ENCODE peak calls at places on chromosome 13, in six cellular contexts. One of them, this sample, is unnamed.

GRCh38 chr13:32164622-32165268 is 133.2 kb downstream of the FRY start:
- DNase-seq in CD4-positive, alpha-beta T cell: no peak
- DNase-seq in AG09309: no peak
- DNase-seq in fibroblast of pulmonary artery: peak; percentile 82
- DNase-seq in GM20000: peak; percentile 11
- DNase-seq in pancreas: no peak
- DNase-seq in this sample: no peak

GRCh38 chr13:30862707-30863106 is 43.4 kb upstream of the MEDAG start:
- DNase-seq in fibroblast of pulmonary artery: no peak
- DNase-seq in CD4-positive, alpha-beta T cell: no peak
- DNase-seq in GM20000: no peak
- DNase-seq in AG09309: no peak
- DNase-seq in pancreas: peak; percentile 69
- DNase-seq in this sample: no peak

GRCh38 chr13:110158201-110158600 is 148.8 kb downstream of the COL4A1 start:
- DNase-seq in GM20000: no peak
- DNase-seq in AG09309: no peak
- DNase-seq in pancreas: no peak
- DNase-seq in fibroblast of pulmonary artery: no peak
- DNase-seq in CD4-positive, alpha-beta T cell: no peak
- DNase-seq in this sample: no peak

GRCh38 chr13:112986470-112986869 is 17.5 kb downstream of the MCF2L start:
- DNase-seq in AG09309: no peak
- DNase-seq in CD4-positive, alpha-beta T cell: no peak
- DNase-seq in GM20000: no peak
- DNase-seq in fibroblast of pulmonary artery: no peak
- DNase-seq in pancreas: peak; percentile 63
- DNase-seq in this sample: no peak

GRCh38 chr13:32894589-32895001 is 121.6 kb upstream of the KL start:
- DNase-seq in pancreas: no peak
- DNase-seq in fibroblast of pulmonary artery: peak; percentile 83
- DNase-seq in AG09309: peak; percentile 73
- DNase-seq in GM20000: no peak
- DNase-seq in CD4-positive, alpha-beta T cell: no peak
- DNase-seq in this sample: no peak

GRCh38 chr13:76890036-76890435 is 3.8 kb upstream of the KCTD12 start:
- DNase-seq in AG09309: no peak
- DNase-seq in fibroblast of pulmonary artery: peak; percentile 33
- DNase-seq in CD4-positive, alpha-beta T cell: no peak
- DNase-seq in pancreas: no peak
- DNase-seq in GM20000: no peak
- DNase-seq in this sample: no peak

GRCh38 chr13:91174886-91175501 is 172.5 kb upstream of the MIR17HG start:
- DNase-seq in GM20000: no peak
- DNase-seq in fibroblast of pulmonary artery: no peak
- DNase-seq in AG09309: no peak
- DNase-seq in pancreas: peak; percentile 43
- DNase-seq in CD4-positive, alpha-beta T cell: no peak
- DNase-seq in this sample: no peak

GRCh38 chr13:93847162-93847561 is 620.6 kb downstream of the GPC6 start:
- DNase-seq in AG09309: peak; percentile 43
- DNase-seq in GM20000: no peak
- DNase-seq in pancreas: no peak
- DNase-seq in fibroblast of pulmonary artery: peak; percentile 65
- DNase-seq in CD4-positive, alpha-beta T cell: no peak
- DNase-seq in this sample: no peak

GRCh38 chr13:24217601-24218281 is 57.2 kb downstream of the SPATA13 start:
- DNase-seq in fibroblast of pulmonary artery: peak; percentile 39
- DNase-seq in GM20000: no peak
- DNase-seq in CD4-positive, alpha-beta T cell: no peak
- DNase-seq in AG09309: no peak
- DNase-seq in pancreas: peak; percentile 75
- DNase-seq in this sample: no peak

GRCh38 chr13:78201411-78201810 is 282.8 kb upstream of the EDNRB start:
- DNase-seq in pancreas: no peak
- DNase-seq in GM20000: peak; percentile 45
- DNase-seq in AG09309: no peak
- DNase-seq in fibroblast of pulmonary artery: no peak
- DNase-seq in CD4-positive, alpha-beta T cell: no peak
- DNase-seq in this sample: no peak

GRCh38 chr13:109744512-109745051 is 41.8 kb downstream of the IRS2 start:
- DNase-seq in AG09309: no peak
- DNase-seq in CD4-positive, alpha-beta T cell: no peak
- DNase-seq in pancreas: no peak
- DNase-seq in fibroblast of pulmonary artery: peak; percentile 97
- DNase-seq in GM20000: no peak
- DNase-seq in this sample: no peak

GRCh38 chr13:111153977-111154332 is 38.8 kb downstream of the ARHGEF7 start:
- DNase-seq in GM20000: peak; percentile 60
- DNase-seq in AG09309: no peak
- DNase-seq in CD4-positive, alpha-beta T cell: peak; percentile 34
- DNase-seq in fibroblast of pulmonary artery: no peak
- DNase-seq in pancreas: no peak
- DNase-seq in this sample: no peak

GRCh38 chr13:33723772-33724435 is 94.0 kb upstream of the RFC3 start:
- DNase-seq in CD4-positive, alpha-beta T cell: peak; percentile 58
- DNase-seq in fibroblast of pulmonary artery: peak; percentile 94
- DNase-seq in pancreas: peak; percentile 49
- DNase-seq in GM20000: peak; percentile 62
- DNase-seq in AG09309: peak; percentile 64
- DNase-seq in this sample: peak; percentile 53

GRCh38 chr13:53191091-53191490 is 162.5 kb downstream of the OLFM4 start:
- DNase-seq in fibroblast of pulmonary artery: peak; percentile 4
- DNase-seq in pancreas: no peak
- DNase-seq in AG09309: no peak
- DNase-seq in CD4-positive, alpha-beta T cell: no peak
- DNase-seq in GM20000: no peak
- DNase-seq in this sample: no peak

GRCh38 chr13:106507560-106508274 is 27.7 kb downstream of the EFNB2 start:
- DNase-seq in AG09309: peak; percentile 93
- DNase-seq in CD4-positive, alpha-beta T cell: no peak
- DNase-seq in GM20000: no peak
- DNase-seq in pancreas: no peak
- DNase-seq in fibroblast of pulmonary artery: peak; percentile 96
- DNase-seq in this sample: no peak

GRCh38 chr13:29858667-29859066 is 8.2 kb upstream of the UBL3 start:
- DNase-seq in pancreas: no peak
- DNase-seq in CD4-positive, alpha-beta T cell: no peak
- DNase-seq in fibroblast of pulmonary artery: no peak
- DNase-seq in AG09309: no peak
- DNase-seq in GM20000: no peak
- DNase-seq in this sample: no peak

GRCh38 chr13:29718694-29719093 is 123.2 kb upstream of the SLC7A1 start:
- DNase-seq in pancreas: no peak
- DNase-seq in GM20000: no peak
- DNase-seq in AG09309: no peak
- DNase-seq in fibroblast of pulmonary artery: no peak
- DNase-seq in CD4-positive, alpha-beta T cell: no peak
- DNase-seq in this sample: no peak

GRCh38 chr13:106533940-106534843 is 1.3 kb downstream of the EFNB2 start:
- DNase-seq in pancreas: peak; percentile 79
- DNase-seq in GM20000: peak; percentile 38
- DNase-seq in AG09309: no peak
- DNase-seq in CD4-positive, alpha-beta T cell: peak; percentile 4
- DNase-seq in fibroblast of pulmonary artery: peak; percentile 69
- DNase-seq in this sample: no peak

GRCh38 chr13:43564941-43565340 is 221.8 kb downstream of the ENOX1 start:
- DNase-seq in GM20000: no peak
- DNase-seq in CD4-positive, alpha-beta T cell: no peak
- DNase-seq in AG09309: no peak
- DNase-seq in pancreas: no peak
- DNase-seq in fibroblast of pulmonary artery: no peak
- DNase-seq in this sample: no peak

GRCh38 chr13:113106666-113107065 is 1.1 kb downstream of the F7 start:
- DNase-seq in AG09309: no peak
- DNase-seq in pancreas: peak; percentile 77
- DNase-seq in fibroblast of pulmonary artery: no peak
- DNase-seq in CD4-positive, alpha-beta T cell: no peak
- DNase-seq in GM20000: no peak
- DNase-seq in this sample: no peak

GRCh38 chr13:45055198-45055901 is 65.0 kb upstream of the GTF2F2 start:
- DNase-seq in AG09309: peak; percentile 94
- DNase-seq in CD4-positive, alpha-beta T cell: no peak
- DNase-seq in fibroblast of pulmonary artery: peak; percentile 88
- DNase-seq in GM20000: peak; percentile 55
- DNase-seq in pancreas: no peak
- DNase-seq in this sample: no peak

GRCh38 chr13:37679043-37679442 is 80.5 kb upstream of the POSTN start:
- DNase-seq in GM20000: no peak
- DNase-seq in AG09309: no peak
- DNase-seq in fibroblast of pulmonary artery: no peak
- DNase-seq in pancreas: no peak
- DNase-seq in CD4-positive, alpha-beta T cell: no peak
- DNase-seq in this sample: no peak
- TF ChIP-seq CTCF in GM20000: no peak
- TF ChIP-seq CTCF in AG09309: peak; percentile 26
- TF ChIP-seq CTCF in fibroblast of pulmonary artery: peak; percentile 34
- TF ChIP-seq CTCF in pancreas: no peak
- TF ChIP-seq CTCF in CD4-positive, alpha-beta T cell: no peak
- TF ChIP-seq CTCF in this sample: no peak

GRCh38 chr13:41453620-41454019 is 3.7 kb upstream of the RGCC start:
- DNase-seq in AG09309: no peak
- DNase-seq in fibroblast of pulmonary artery: no peak
- DNase-seq in CD4-positive, alpha-beta T cell: no peak
- DNase-seq in pancreas: no peak
- DNase-seq in GM20000: no peak
- DNase-seq in this sample: no peak
- TF ChIP-seq CTCF in AG09309: no peak
- TF ChIP-seq CTCF in fibroblast of pulmonary artery: no peak
- TF ChIP-seq CTCF in CD4-positive, alpha-beta T cell: no peak
- TF ChIP-seq CTCF in pancreas: no peak
- TF ChIP-seq CTCF in GM20000: no peak
- TF ChIP-seq CTCF in this sample: no peak

GRCh38 chr13:65613004-65613403 is 1617.1 kb downstream of the PCDH9 start:
- DNase-seq in fibroblast of pulmonary artery: no peak
- DNase-seq in pancreas: no peak
- DNase-seq in GM20000: no peak
- DNase-seq in AG09309: no peak
- DNase-seq in CD4-positive, alpha-beta T cell: no peak
- DNase-seq in this sample: no peak
- TF ChIP-seq CTCF in fibroblast of pulmonary artery: peak; percentile 15
- TF ChIP-seq CTCF in pancreas: no peak
- TF ChIP-seq CTCF in GM20000: no peak
- TF ChIP-seq CTCF in AG09309: peak; percentile 4
- TF ChIP-seq CTCF in CD4-positive, alpha-beta T cell: no peak
- TF ChIP-seq CTCF in this sample: no peak

GRCh38 chr13:19587635-19588300 is 26.4 kb upstream of the TPTE2 start:
- DNase-seq in CD4-positive, alpha-beta T cell: no peak
- DNase-seq in pancreas: no peak
- DNase-seq in AG09309: no peak
- DNase-seq in fibroblast of pulmonary artery: peak; percentile 57
- DNase-seq in GM20000: peak; percentile 46
- DNase-seq in this sample: no peak
- TF ChIP-seq CTCF in CD4-positive, alpha-beta T cell: peak; percentile 63
- TF ChIP-seq CTCF in pancreas: peak; percentile 29
- TF ChIP-seq CTCF in AG09309: peak; percentile 51
- TF ChIP-seq CTCF in fibroblast of pulmonary artery: peak; percentile 39
- TF ChIP-seq CTCF in GM20000: peak; percentile 51
- TF ChIP-seq CTCF in this sample: no peak

GRCh38 chr13:49679244-49679643 is 12.0 kb downstream of the EBPL start:
- DNase-seq in fibroblast of pulmonary artery: peak; percentile 20
- DNase-seq in pancreas: no peak
- DNase-seq in AG09309: no peak
- DNase-seq in GM20000: peak; percentile 53
- DNase-seq in CD4-positive, alpha-beta T cell: no peak
- DNase-seq in this sample: no peak
- TF ChIP-seq CTCF in fibroblast of pulmonary artery: peak; percentile 17
- TF ChIP-seq CTCF in pancreas: no peak
- TF ChIP-seq CTCF in AG09309: peak; percentile 16
- TF ChIP-seq CTCF in GM20000: no peak
- TF ChIP-seq CTCF in CD4-positive, alpha-beta T cell: no peak
- TF ChIP-seq CTCF in this sample: no peak

DNA sequence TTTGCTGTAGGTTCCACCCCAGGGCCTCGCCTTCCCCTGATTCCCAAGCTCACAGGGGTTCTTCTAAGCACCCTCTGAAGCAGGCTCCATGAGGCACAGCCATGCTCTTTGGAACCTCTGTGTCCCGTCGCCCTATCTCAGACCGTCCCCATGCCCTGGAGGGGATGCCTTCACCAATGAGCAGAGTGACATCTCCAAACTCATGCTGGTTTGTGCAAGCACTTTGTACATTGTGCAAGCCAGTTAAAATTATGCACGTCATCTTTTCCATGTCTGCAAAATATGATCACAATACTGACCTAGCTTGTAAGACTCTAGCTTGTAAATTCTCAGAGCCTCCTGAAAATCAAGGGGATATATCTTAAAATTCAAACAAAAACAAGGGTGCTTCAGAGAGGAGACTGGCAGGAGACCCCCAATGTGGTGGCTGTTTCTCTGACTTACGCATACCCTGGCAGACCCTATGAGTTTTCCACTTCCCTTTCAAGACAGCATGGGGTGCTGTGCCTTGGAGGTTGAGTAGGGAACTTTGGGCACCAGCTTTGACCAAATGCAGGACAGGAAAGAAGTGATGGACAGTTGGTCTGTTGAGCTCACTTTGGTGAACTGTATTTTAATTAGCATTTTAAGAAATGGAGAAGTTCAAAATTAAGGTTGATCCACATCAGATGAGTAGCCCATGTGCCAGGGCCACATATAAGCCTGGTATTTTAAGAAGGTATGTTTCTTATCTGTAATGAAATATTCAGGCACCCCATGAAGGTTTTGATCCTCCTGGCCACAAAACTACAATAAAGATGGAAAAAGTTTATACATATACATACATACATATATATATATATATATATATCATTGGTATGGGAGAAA is 46.2 kb upstream of the RAP2A start:
- DNase-seq in CD4-positive, alpha-beta T cell: no peak
- DNase-seq in pancreas: no peak
- DNase-seq in fibroblast of pulmonary artery: no peak
- DNase-seq in GM20000: no peak
- DNase-seq in AG09309: no peak
- DNase-seq in this sample: peak; percentile 60
- TF ChIP-seq CTCF in CD4-positive, alpha-beta T cell: no peak
- TF ChIP-seq CTCF in pancreas: no peak
- TF ChIP-seq CTCF in fibroblast of pulmonary artery: no peak
- TF ChIP-seq CTCF in GM20000: no peak
- TF ChIP-seq CTCF in AG09309: no peak
- TF ChIP-seq CTCF in this sample: no peak

DNA sequence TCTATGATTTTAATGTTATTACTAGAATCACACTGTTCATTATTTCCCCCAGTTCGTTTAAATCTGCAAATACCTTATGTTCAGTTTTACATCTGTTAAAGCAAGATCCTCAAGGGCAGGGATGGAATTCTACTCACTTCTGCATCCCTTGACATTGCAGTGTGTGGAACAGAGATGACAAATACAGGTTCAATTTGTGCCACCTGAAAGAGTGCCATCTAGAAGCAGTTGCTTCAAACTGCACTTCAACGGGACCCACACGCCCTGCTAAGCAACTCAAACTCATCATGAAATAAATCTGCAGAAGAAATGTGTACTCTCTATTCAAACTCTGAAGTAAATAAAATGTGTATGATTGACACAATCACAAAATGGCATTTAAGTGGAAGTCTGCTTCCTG is 44.5 kb downstream of the RUBCNL start:
- DNase-seq in CD4-positive, alpha-beta T cell: no peak
- DNase-seq in GM20000: no peak
- DNase-seq in AG09309: no peak
- DNase-seq in fibroblast of pulmonary artery: no peak
- DNase-seq in pancreas: no peak
- DNase-seq in this sample: no peak
- TF ChIP-seq CTCF in CD4-positive, alpha-beta T cell: no peak
- TF ChIP-seq CTCF in GM20000: no peak
- TF ChIP-seq CTCF in AG09309: no peak
- TF ChIP-seq CTCF in fibroblast of pulmonary artery: no peak
- TF ChIP-seq CTCF in pancreas: no peak
- TF ChIP-seq CTCF in this sample: no peak

GRCh38 chr13:80408270-80408669 is 67.3 kb upstream of the SPRY2 start:
- DNase-seq in CD4-positive, alpha-beta T cell: no peak
- DNase-seq in pancreas: peak; percentile 32
- DNase-seq in AG09309: no peak
- DNase-seq in fibroblast of pulmonary artery: no peak
- DNase-seq in GM20000: no peak
- DNase-seq in this sample: no peak
- TF ChIP-seq CTCF in CD4-positive, alpha-beta T cell: no peak
- TF ChIP-seq CTCF in pancreas: no peak
- TF ChIP-seq CTCF in AG09309: no peak
- TF ChIP-seq CTCF in fibroblast of pulmonary artery: no peak
- TF ChIP-seq CTCF in GM20000: no peak
- TF ChIP-seq CTCF in this sample: no peak

This sample was measured in CD14-positive monocyte.